ENCODE peak calls at places on chromosome 5, in five cellular contexts. One of them, this sample, is unnamed.

GRCh38 chr5:10351199-10351881 is 2.2 kb upstream of the MARCHF6 start:
- DNase-seq in stimulated activated CD8-positive, alpha-beta memory T cell treated with anti-CD3 and anti-CD28 coated beads, Interleukin-2, amount 100 ng/mL, for 1 hour: no peak
- DNase-seq in EL: peak; percentile 84
- DNase-seq in activated T-helper 1 cell treated with Interleukin-2 at 50 U/mL for 16 hours: no peak
- DNase-seq in A549: no peak
- DNase-seq in this sample: peak; percentile 95

GRCh38 chr5:171882118-171882517 is 96.5 kb downstream of the SMIM23 start:
- DNase-seq in EL: no peak
- DNase-seq in A549: no peak
- DNase-seq in stimulated activated CD8-positive, alpha-beta memory T cell treated with anti-CD3 and anti-CD28 coated beads, Interleukin-2, amount 100 ng/mL, for 1 hour: no peak
- DNase-seq in activated T-helper 1 cell treated with Interleukin-2 at 50 U/mL for 16 hours: no peak
- DNase-seq in this sample: no peak

GRCh38 chr5:142506046-142506445 is 179.8 kb downstream of the FGF1 start:
- DNase-seq in activated T-helper 1 cell treated with Interleukin-2 at 50 U/mL for 16 hours: no peak
- DNase-seq in A549: no peak
- DNase-seq in EL: peak; percentile 39
- DNase-seq in stimulated activated CD8-positive, alpha-beta memory T cell treated with anti-CD3 and anti-CD28 coated beads, Interleukin-2, amount 100 ng/mL, for 1 hour: no peak
- DNase-seq in this sample: peak; percentile 66

GRCh38 chr5:173772407-173773059 is 115.6 kb upstream of the CPEB4 start:
- DNase-seq in stimulated activated CD8-positive, alpha-beta memory T cell treated with anti-CD3 and anti-CD28 coated beads, Interleukin-2, amount 100 ng/mL, for 1 hour: no peak
- DNase-seq in A549: no peak
- DNase-seq in activated T-helper 1 cell treated with Interleukin-2 at 50 U/mL for 16 hours: no peak
- DNase-seq in EL: no peak
- DNase-seq in this sample: no peak

GRCh38 chr5:137751869-137752491 is 2.2 kb downstream of the HNRNPA0 start:
- DNase-seq in activated T-helper 1 cell treated with Interleukin-2 at 50 U/mL for 16 hours: no peak
- DNase-seq in A549: peak; percentile 78
- DNase-seq in EL: peak; percentile 75
- DNase-seq in stimulated activated CD8-positive, alpha-beta memory T cell treated with anti-CD3 and anti-CD28 coated beads, Interleukin-2, amount 100 ng/mL, for 1 hour: no peak
- DNase-seq in this sample: peak; percentile 68

GRCh38 chr5:133163839-133164238 is 112.0 kb downstream of the HSPA4 start:
- DNase-seq in EL: no peak
- DNase-seq in activated T-helper 1 cell treated with Interleukin-2 at 50 U/mL for 16 hours: no peak
- DNase-seq in A549: no peak
- DNase-seq in stimulated activated CD8-positive, alpha-beta memory T cell treated with anti-CD3 and anti-CD28 coated beads, Interleukin-2, amount 100 ng/mL, for 1 hour: no peak
- DNase-seq in this sample: no peak

GRCh38 chr5:80141681-80142080 is 106.5 kb downstream of the THBS4 start:
- DNase-seq in stimulated activated CD8-positive, alpha-beta memory T cell treated with anti-CD3 and anti-CD28 coated beads, Interleukin-2, amount 100 ng/mL, for 1 hour: no peak
- DNase-seq in activated T-helper 1 cell treated with Interleukin-2 at 50 U/mL for 16 hours: no peak
- DNase-seq in A549: no peak
- DNase-seq in EL: no peak
- DNase-seq in this sample: no peak

GRCh38 chr5:168649306-168649705 is 70.1 kb upstream of the PANK3 start:
- DNase-seq in EL: no peak
- DNase-seq in A549: no peak
- DNase-seq in stimulated activated CD8-positive, alpha-beta memory T cell treated with anti-CD3 and anti-CD28 coated beads, Interleukin-2, amount 100 ng/mL, for 1 hour: no peak
- DNase-seq in activated T-helper 1 cell treated with Interleukin-2 at 50 U/mL for 16 hours: no peak
- DNase-seq in this sample: no peak

GRCh38 chr5:179437341-179438001 is 92.2 kb upstream of the ADAMTS2 start:
- DNase-seq in A549: no peak
- DNase-seq in activated T-helper 1 cell treated with Interleukin-2 at 50 U/mL for 16 hours: no peak
- DNase-seq in EL: no peak
- DNase-seq in stimulated activated CD8-positive, alpha-beta memory T cell treated with anti-CD3 and anti-CD28 coated beads, Interleukin-2, amount 100 ng/mL, for 1 hour: no peak
- DNase-seq in this sample: no peak

GRCh38 chr5:105677291-105677690 is 1993.4 kb downstream of the EFNA5 start:
- DNase-seq in A549: no peak
- DNase-seq in activated T-helper 1 cell treated with Interleukin-2 at 50 U/mL for 16 hours: no peak
- DNase-seq in stimulated activated CD8-positive, alpha-beta memory T cell treated with anti-CD3 and anti-CD28 coated beads, Interleukin-2, amount 100 ng/mL, for 1 hour: no peak
- DNase-seq in EL: no peak
- DNase-seq in this sample: no peak

GRCh38 chr5:53027913-53028312 is 38.8 kb downstream of the ITGA2 start:
- DNase-seq in stimulated activated CD8-positive, alpha-beta memory T cell treated with anti-CD3 and anti-CD28 coated beads, Interleukin-2, amount 100 ng/mL, for 1 hour: no peak
- DNase-seq in EL: peak; percentile 81
- DNase-seq in activated T-helper 1 cell treated with Interleukin-2 at 50 U/mL for 16 hours: no peak
- DNase-seq in A549: peak; percentile 39
- DNase-seq in this sample: peak; percentile 91

GRCh38 chr5:61333351-61334223 is 1.5 kb downstream of the ZSWIM6 start:
- DNase-seq in stimulated activated CD8-positive, alpha-beta memory T cell treated with anti-CD3 and anti-CD28 coated beads, Interleukin-2, amount 100 ng/mL, for 1 hour: no peak
- DNase-seq in activated T-helper 1 cell treated with Interleukin-2 at 50 U/mL for 16 hours: peak; percentile 5
- DNase-seq in EL: peak; percentile 47
- DNase-seq in A549: no peak
- DNase-seq in this sample: peak; percentile 46

GRCh38 chr5:15621094-15621493 is 121.1 kb downstream of the FBXL7 start:
- DNase-seq in A549: no peak
- DNase-seq in EL: peak; percentile 63
- DNase-seq in activated T-helper 1 cell treated with Interleukin-2 at 50 U/mL for 16 hours: no peak
- DNase-seq in stimulated activated CD8-positive, alpha-beta memory T cell treated with anti-CD3 and anti-CD28 coated beads, Interleukin-2, amount 100 ng/mL, for 1 hour: no peak
- DNase-seq in this sample: peak; percentile 48

GRCh38 chr5:62506659-62507460 is 71.8 kb upstream of the LRRC70 start:
- DNase-seq in activated T-helper 1 cell treated with Interleukin-2 at 50 U/mL for 16 hours: no peak
- DNase-seq in EL: no peak
- DNase-seq in A549: no peak
- DNase-seq in stimulated activated CD8-positive, alpha-beta memory T cell treated with anti-CD3 and anti-CD28 coated beads, Interleukin-2, amount 100 ng/mL, for 1 hour: no peak
- DNase-seq in this sample: no peak

This sample was measured in M059J.